ENCODE peak calls at places on chromosomes 4 and X, in six cellular contexts. One of them, this sample, is unnamed. For H3K36me3, the result is how much of the 10 kb centered on the place peaks cover.

GRCh38 chr4:5988086-5988845 is 30.0 kb downstream of the C4orf50 start:
- DNase-seq in adrenal gland: no peak
- DNase-seq in ovary: peak
- DNase-seq in thyroid gland: no peak
- DNase-seq in CD4-positive, alpha-beta memory T cell: no peak
- DNase-seq in lower lobe of right lung: no peak
- DNase-seq in this sample: no peak

GRCh38 chr4:4512282-4512681 is 29.6 kb downstream of the STX18 start:
- DNase-seq in adrenal gland: no peak
- DNase-seq in ovary: no peak
- DNase-seq in thyroid gland: no peak
- DNase-seq in CD4-positive, alpha-beta memory T cell: no peak
- DNase-seq in lower lobe of right lung: no peak
- DNase-seq in this sample: no peak

GRCh38 chrX:22165732-22166457 is 106.8 kb upstream of the CBLL2 start:
- DNase-seq in adrenal gland: no peak
- DNase-seq in ovary: no peak
- DNase-seq in thyroid gland: no peak
- DNase-seq in CD4-positive, alpha-beta memory T cell: no peak
- DNase-seq in lower lobe of right lung: no peak
- DNase-seq in this sample: no peak

GRCh38 chr4:183659919-183660318 is 826 bp downstream of the TRAPPC11 start:
- DNase-seq in adrenal gland: no peak
- DNase-seq in ovary: no peak
- DNase-seq in thyroid gland: no peak
- DNase-seq in CD4-positive, alpha-beta memory T cell: no peak
- DNase-seq in lower lobe of right lung: no peak
- DNase-seq in this sample: no peak

GRCh38 chr4:25870081-25870480 is 7.3 kb upstream of the SEL1L3 start:
- DNase-seq in adrenal gland: no peak
- DNase-seq in ovary: no peak
- DNase-seq in thyroid gland: no peak
- DNase-seq in CD4-positive, alpha-beta memory T cell: no peak
- DNase-seq in lower lobe of right lung: no peak
- DNase-seq in this sample: no peak

GRCh38 chr4:42627887-42628646 is 28.8 kb downstream of the ATP8A1 start:
- DNase-seq in adrenal gland: peak
- DNase-seq in ovary: peak
- DNase-seq in thyroid gland: peak
- DNase-seq in CD4-positive, alpha-beta memory T cell: no peak
- DNase-seq in lower lobe of right lung: no peak
- DNase-seq in this sample: peak

GRCh38 chr4:25448379-25449109 is 71.5 kb downstream of the ANAPC4 start:
- DNase-seq in adrenal gland: no peak
- DNase-seq in ovary: no peak
- DNase-seq in thyroid gland: no peak
- DNase-seq in CD4-positive, alpha-beta memory T cell: no peak
- DNase-seq in lower lobe of right lung: no peak
- DNase-seq in this sample: no peak

GRCh38 chr4:55560096-55560495 is 13.4 kb upstream of the CLOCK start:
- DNase-seq in adrenal gland: no peak
- DNase-seq in ovary: no peak
- DNase-seq in thyroid gland: no peak
- DNase-seq in CD4-positive, alpha-beta memory T cell: no peak
- DNase-seq in lower lobe of right lung: no peak
- DNase-seq in this sample: no peak

GRCh38 chr4:41331224-41331623 is 74.5 kb downstream of the UCHL1 start:
- DNase-seq in adrenal gland: no peak
- DNase-seq in ovary: no peak
- DNase-seq in thyroid gland: no peak
- DNase-seq in CD4-positive, alpha-beta memory T cell: no peak
- DNase-seq in lower lobe of right lung: no peak
- DNase-seq in this sample: no peak

GRCh38 chr4:139630991-139631390 is 34.6 kb upstream of the MGST2 start:
- DNase-seq in adrenal gland: no peak
- DNase-seq in ovary: no peak
- DNase-seq in thyroid gland: no peak
- DNase-seq in CD4-positive, alpha-beta memory T cell: no peak
- DNase-seq in lower lobe of right lung: no peak
- DNase-seq in this sample: no peak

GRCh38 chr4:139629761-139630160 is 35.9 kb upstream of the MGST2 start:
- DNase-seq in adrenal gland: no peak
- DNase-seq in ovary: no peak
- DNase-seq in thyroid gland: no peak
- DNase-seq in CD4-positive, alpha-beta memory T cell: no peak
- DNase-seq in lower lobe of right lung: no peak
- DNase-seq in this sample: no peak

GRCh38 chr4:139635966-139636365 is 29.7 kb upstream of the MGST2 start:
- DNase-seq in adrenal gland: no peak
- DNase-seq in ovary: no peak
- DNase-seq in thyroid gland: no peak
- DNase-seq in CD4-positive, alpha-beta memory T cell: no peak
- DNase-seq in lower lobe of right lung: no peak
- DNase-seq in this sample: no peak

GRCh38 chr4:139633661-139634060 is 32.0 kb upstream of the MGST2 start:
- DNase-seq in adrenal gland: peak
- DNase-seq in ovary: no peak
- DNase-seq in thyroid gland: peak
- DNase-seq in CD4-positive, alpha-beta memory T cell: no peak
- DNase-seq in lower lobe of right lung: no peak
- DNase-seq in this sample: peak

DNA sequence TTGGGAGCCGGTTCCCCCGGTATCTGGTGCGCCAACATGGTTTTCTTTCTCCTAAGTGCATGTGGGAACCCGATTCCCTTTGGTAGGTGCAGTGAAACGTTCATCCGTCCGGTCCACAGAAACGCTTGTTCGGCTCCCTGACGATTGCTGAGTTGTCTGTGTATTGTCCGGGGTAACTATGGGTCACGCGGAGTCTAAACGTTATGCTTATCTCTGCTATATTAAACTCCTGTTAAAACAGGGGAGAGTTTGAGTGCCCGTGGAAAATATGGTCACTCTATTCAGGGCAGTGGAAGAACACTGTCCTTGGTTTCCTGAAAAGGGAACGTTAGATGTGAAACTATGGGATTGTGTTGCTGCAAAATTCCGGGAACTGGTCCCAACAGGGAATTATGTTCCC is 32.4 kb upstream of the MGST2 start:
- DNase-seq in adrenal gland: no peak
- DNase-seq in ovary: no peak
- DNase-seq in thyroid gland: no peak
- DNase-seq in CD4-positive, alpha-beta memory T cell: no peak
- DNase-seq in lower lobe of right lung: no peak
- DNase-seq in this sample: no peak
- H3K4me3 ChIP-seq in adrenal gland: no peak
- H3K4me3 ChIP-seq in ovary: peak
- H3K4me3 ChIP-seq in thyroid gland: no peak
- H3K4me3 ChIP-seq in CD4-positive, alpha-beta memory T cell: no peak
- H3K4me3 ChIP-seq in lower lobe of right lung: peak
- H3K4me3 ChIP-seq in this sample: no peak

GRCh38 chrX:150683112-150683511 is 10.1 kb upstream of the MTMR1 start:
- DNase-seq in adrenal gland: no peak
- DNase-seq in ovary: no peak
- DNase-seq in thyroid gland: no peak
- DNase-seq in CD4-positive, alpha-beta memory T cell: no peak
- DNase-seq in lower lobe of right lung: no peak
- DNase-seq in this sample: no peak

GRCh38 chrX:150683536-150684146 is 9.6 kb upstream of the MTMR1 start:
- DNase-seq in adrenal gland: no peak
- DNase-seq in ovary: no peak
- DNase-seq in thyroid gland: no peak
- DNase-seq in CD4-positive, alpha-beta memory T cell: no peak
- DNase-seq in lower lobe of right lung: no peak
- DNase-seq in this sample: no peak

GRCh38 chrX:150680974-150681373 is 12.2 kb upstream of the MTMR1 start:
- DNase-seq in adrenal gland: peak
- DNase-seq in ovary: peak
- DNase-seq in thyroid gland: peak
- DNase-seq in CD4-positive, alpha-beta memory T cell: no peak
- DNase-seq in lower lobe of right lung: no peak
- DNase-seq in this sample: no peak
- H3K36me3 ChIP-seq in adrenal gland: under half
- H3K36me3 ChIP-seq in ovary: under half
- H3K36me3 ChIP-seq in thyroid gland: under half
- H3K36me3 ChIP-seq in CD4-positive, alpha-beta memory T cell: under half
- H3K36me3 ChIP-seq in lower lobe of right lung: under half
- H3K36me3 ChIP-seq in this sample: under half

DNA sequence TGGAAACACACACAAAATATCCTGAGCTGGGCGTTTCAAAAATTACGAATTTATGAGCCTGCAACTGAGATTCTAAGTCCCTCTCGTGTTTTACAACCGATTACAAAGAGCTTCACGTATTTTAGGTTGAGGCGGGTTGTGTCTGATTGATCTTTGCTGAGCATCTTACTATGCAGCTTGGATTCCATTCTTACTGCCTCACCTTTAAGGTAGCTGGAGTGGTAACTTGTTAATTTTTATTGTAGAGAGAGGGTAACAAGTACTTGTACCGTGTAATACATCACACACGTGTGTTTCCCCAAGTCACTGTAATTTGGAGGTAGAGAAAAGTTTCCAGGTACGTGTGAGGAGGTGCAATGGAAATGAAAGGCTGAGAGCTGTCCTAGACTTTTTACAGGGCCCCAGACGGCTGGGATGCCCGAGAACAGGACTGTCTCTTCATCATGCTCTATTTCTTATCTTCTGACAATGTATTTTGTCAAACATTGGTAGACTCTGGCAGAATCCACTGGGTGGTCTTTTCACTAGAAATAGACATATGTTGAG is 97.8 kb upstream of the TENM3 start:
- DNase-seq in adrenal gland: no peak
- DNase-seq in ovary: no peak
- DNase-seq in thyroid gland: no peak
- DNase-seq in CD4-positive, alpha-beta memory T cell: no peak
- DNase-seq in lower lobe of right lung: no peak
- DNase-seq in this sample: peak
- H3K4me3 ChIP-seq in adrenal gland: no peak
- H3K4me3 ChIP-seq in ovary: peak
- H3K4me3 ChIP-seq in thyroid gland: no peak
- H3K4me3 ChIP-seq in CD4-positive, alpha-beta memory T cell: no peak
- H3K4me3 ChIP-seq in lower lobe of right lung: peak
- H3K4me3 ChIP-seq in this sample: peak

GRCh38 chrX:74220277-74220676 is 83.7 kb upstream of the ZCCHC13 start:
- DNase-seq in adrenal gland: no peak
- DNase-seq in ovary: no peak
- DNase-seq in thyroid gland: no peak
- DNase-seq in CD4-positive, alpha-beta memory T cell: no peak
- DNase-seq in lower lobe of right lung: no peak
- DNase-seq in this sample: no peak
- H3K36me3 ChIP-seq in adrenal gland: under half
- H3K36me3 ChIP-seq in ovary: under half
- H3K36me3 ChIP-seq in thyroid gland: under half
- H3K36me3 ChIP-seq in CD4-positive, alpha-beta memory T cell: under half
- H3K36me3 ChIP-seq in lower lobe of right lung: under half
- H3K36me3 ChIP-seq in this sample: under half

DNA sequence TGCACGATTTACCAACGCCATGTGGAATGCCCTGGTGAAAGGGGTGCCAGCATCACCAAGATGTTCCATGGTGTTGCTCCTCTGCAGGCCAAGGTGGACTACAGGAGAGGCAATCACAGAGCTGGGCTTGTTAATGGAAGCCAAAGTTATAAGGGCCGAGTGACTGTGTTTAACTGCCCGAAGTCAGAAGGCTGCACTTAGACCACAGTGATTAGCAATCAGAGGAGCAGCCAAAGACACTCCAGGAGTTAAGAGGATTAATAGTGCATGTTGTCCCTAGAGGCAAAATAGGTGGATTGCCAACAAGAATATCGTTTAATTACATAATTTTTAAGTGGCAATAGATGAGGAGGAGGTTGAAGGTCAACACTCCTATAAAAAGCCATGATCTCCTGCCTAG is 22.8 kb upstream of the SLC25A43 start:
- DNase-seq in adrenal gland: no peak
- DNase-seq in ovary: no peak
- DNase-seq in thyroid gland: no peak
- DNase-seq in CD4-positive, alpha-beta memory T cell: no peak
- DNase-seq in lower lobe of right lung: no peak
- DNase-seq in this sample: no peak
- H3K4me3 ChIP-seq in adrenal gland: no peak
- H3K4me3 ChIP-seq in ovary: no peak
- H3K4me3 ChIP-seq in thyroid gland: no peak
- H3K4me3 ChIP-seq in CD4-positive, alpha-beta memory T cell: no peak
- H3K4me3 ChIP-seq in lower lobe of right lung: no peak
- H3K4me3 ChIP-seq in this sample: no peak

DNA sequence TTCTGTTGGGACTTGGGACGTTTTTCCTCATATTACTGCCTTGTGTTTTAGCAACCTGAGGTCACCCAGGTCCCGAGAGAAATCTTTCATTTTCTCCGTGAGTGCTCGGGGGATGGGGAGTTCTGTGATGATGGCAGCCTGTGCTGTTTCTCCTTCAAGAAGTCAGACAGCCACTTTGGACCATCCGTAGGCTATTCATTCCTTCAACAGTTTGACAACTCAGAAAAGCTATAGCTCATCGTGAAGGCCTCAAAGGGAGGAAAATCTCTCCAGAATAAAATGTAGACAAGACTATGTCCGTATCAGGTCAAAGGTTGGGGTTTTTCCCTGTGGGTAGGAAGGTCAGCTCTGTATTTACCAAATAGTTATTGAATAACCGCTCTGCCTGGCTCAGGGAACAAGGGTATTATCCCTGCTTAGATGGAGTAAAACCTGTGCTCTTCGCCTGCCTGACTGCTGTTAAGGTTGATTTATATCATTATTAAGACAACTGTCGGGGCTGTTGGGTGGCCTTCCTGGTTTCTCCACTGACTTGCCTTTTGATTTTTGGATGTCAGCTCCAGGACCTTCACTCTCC is 36.6 kb downstream of the FAM114A1 start:
- DNase-seq in adrenal gland: no peak
- DNase-seq in ovary: no peak
- DNase-seq in thyroid gland: no peak
- DNase-seq in CD4-positive, alpha-beta memory T cell: no peak
- DNase-seq in lower lobe of right lung: no peak
- DNase-seq in this sample: no peak
- H3K36me3 ChIP-seq in adrenal gland: under half
- H3K36me3 ChIP-seq in ovary: under half
- H3K36me3 ChIP-seq in thyroid gland: under half
- H3K36me3 ChIP-seq in CD4-positive, alpha-beta memory T cell: under half
- H3K36me3 ChIP-seq in lower lobe of right lung: half or more
- H3K36me3 ChIP-seq in this sample: under half

DNA sequence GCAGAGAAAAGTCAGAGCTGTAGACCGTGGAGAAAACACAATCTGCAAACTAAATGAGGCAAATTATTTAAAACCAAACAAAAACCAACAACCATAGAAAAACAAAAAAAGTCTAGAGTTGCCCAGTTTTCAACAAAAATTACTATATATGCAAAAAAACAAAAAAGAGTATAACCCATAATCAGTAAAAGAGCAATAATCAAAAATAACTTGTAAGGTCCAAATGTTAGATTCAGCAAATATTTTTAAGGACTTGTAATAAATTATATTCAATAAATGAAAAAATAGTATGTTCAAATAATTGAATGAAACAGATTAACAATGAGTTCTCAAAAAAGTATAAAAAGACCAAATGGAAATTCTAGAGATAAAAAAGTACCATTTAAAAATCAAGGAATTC is 130.5 kb downstream of the LRBA start:
- DNase-seq in adrenal gland: no peak
- DNase-seq in ovary: no peak
- DNase-seq in thyroid gland: no peak
- DNase-seq in CD4-positive, alpha-beta memory T cell: no peak
- DNase-seq in lower lobe of right lung: no peak
- DNase-seq in this sample: no peak
- H3K4me3 ChIP-seq in adrenal gland: no peak
- H3K4me3 ChIP-seq in ovary: no peak
- H3K4me3 ChIP-seq in thyroid gland: no peak
- H3K4me3 ChIP-seq in CD4-positive, alpha-beta memory T cell: no peak
- H3K4me3 ChIP-seq in lower lobe of right lung: no peak
- H3K4me3 ChIP-seq in this sample: no peak